ENCODE peak calls at places on chromosomes 11 and 22, in four cellular contexts. N, H, D and S are unnamed samples.

GRCh38 chr11:117143390-117143789 is 697 bp upstream of the PAFAH1B2 start:
- DNase-seq in N (peak; percentile 34), H (peak; percentile 70), D (no peak), S (peak; percentile 42)

GRCh38 chr11:44923796-44924195 is 26.9 kb downstream of the TP53I11 start:
- DNase-seq in N (no peak), H (no peak), D (no peak), S (no peak)

GRCh38 chr22:41382098-41382578 is 396 bp downstream of the TEF start:
- DNase-seq in N (peak; percentile 79), H (no peak), D (peak; percentile 47), S (no peak)

GRCh38 chr11:73866586-73866996 is 10.1 kb downstream of the COA4 start:
- DNase-seq in N (no peak), H (peak; percentile 91), D (no peak), S (no peak)

GRCh38 chr11:74269161-74269809 is 42.2 kb downstream of the P4HA3 start:
- DNase-seq in N (no peak), H (peak; percentile 76), D (no peak), S (peak; percentile 14)

GRCh38 chr11:88357323-88358039 is 19.9 kb upstream of the CTSC start:
- DNase-seq in N (no peak), H (peak; percentile 76), D (no peak), S (no peak)

GRCh38 chr11:65786786-65787636 is at the start of gene OVOL1:
- DNase-seq in N (no peak), H (no peak), D (no peak), S (no peak)

GRCh38 chr11:2791521-2792375 is 92.0 kb upstream of the KCNQ1OT1 start:
- DNase-seq in N (peak; percentile 18), H (no peak), D (no peak), S (no peak)

GRCh38 chr11:19370100-19370861 is 129.5 kb upstream of the E2F8 start:
- DNase-seq in N (peak; percentile 66), H (peak; percentile 94), D (no peak), S (no peak)

GRCh38 chr22:35742342-35743100 is 24.8 kb downstream of the APOL5 start:
- DNase-seq in N (no peak), H (peak; percentile 70), D (no peak), S (no peak)

GRCh38 chr22:20434264-20434751 is 3.3 kb downstream of the SCARF2 start:
- DNase-seq in N (no peak), H (no peak), D (no peak), S (no peak)

GRCh38 chr22:24772493-24773220 is 1.9 kb downstream of the PIWIL3 start:
- DNase-seq in N (no peak), H (peak; percentile 83), D (no peak), S (peak; percentile 63)

GRCh38 chr11:12397953-12398352 is 20.6 kb downstream of the PARVA start:
- DNase-seq in N (peak; percentile 33), H (peak; percentile 96), D (no peak), S (peak; percentile 72)

GRCh38 chr22:50656122-50657070 is 16.2 kb upstream of the SHANK3 start:
- DNase-seq in N (peak; percentile 37), H (peak; percentile 63), D (no peak), S (no peak)

GRCh38 chr11:55357560-55358184 is 10.1 kb upstream of the OR4A15 start:
- DNase-seq in N (no peak), H (no peak), D (no peak), S (peak; percentile 53)

GRCh38 chr11:122293298-122294023 is 177.4 kb upstream of the BLID start:
- DNase-seq in N (no peak), H (peak; percentile 46), D (no peak), S (no peak)

GRCh38 chr11:8167796-8168195 is 1.0 kb downstream of the RIC3 start:
- DNase-seq in N (no peak), H (peak; percentile 24), D (no peak), S (no peak)

GRCh38 chr11:68127791-68128681 is 6.8 kb upstream of the CHKA start:
- DNase-seq in N (peak; percentile 46), H (peak; percentile 91), D (no peak), S (no peak)

GRCh38 chr11:118430956-118431355 is 5.3 kb upstream of the KMT2A start:
- DNase-seq in N (no peak), H (no peak), D (no peak), S (no peak)

GRCh38 chr22:36218648-36219047 is 17.0 kb upstream of the APOL4 start:
- DNase-seq in N (no peak), H (no peak), D (no peak), S (no peak)

GRCh38 chr11:75301131-75301530 is 50.3 kb downstream of the ARRB1 start:
- DNase-seq in N (no peak), H (no peak), D (no peak), S (no peak)

GRCh38 chr22:38735126-38735464 is 20.7 kb downstream of the SUN2 start:
- DNase-seq in N (no peak), H (no peak), D (no peak), S (no peak)

DNA sequence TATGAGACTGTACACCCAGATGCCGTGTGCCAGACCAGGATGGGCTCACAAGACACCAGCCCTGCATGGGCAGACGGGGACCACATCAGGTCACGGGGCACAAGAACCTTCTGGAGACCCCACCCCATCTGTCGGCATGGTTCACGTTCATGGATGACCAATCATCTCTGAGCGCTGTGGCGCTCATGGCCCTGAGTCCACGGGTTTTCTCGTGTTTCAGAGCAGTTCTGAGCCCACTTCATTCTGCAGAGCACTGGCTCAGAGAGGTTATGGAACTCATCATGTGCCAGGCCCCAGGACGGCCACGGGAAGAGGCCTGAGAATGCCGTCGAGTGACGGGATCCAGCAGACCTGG is 63.0 kb upstream of the PPARA start:
- DNase-seq in N (no peak), H (no peak), D (no peak), S (no peak)
- H3K4me1 ChIP-seq in N (peaks cover 98% of the 10 kb centered on the region), H (no peaks in the 10 kb centered on the region), D (no peaks in the 10 kb centered on the region), S (no peaks in the 10 kb centered on the region)

GRCh38 chr22:37226514-37226913 is 14.2 kb upstream of the SSTR3 start:
- DNase-seq in N (no peak), H (no peak), D (no peak), S (no peak)
- H3K4me1 ChIP-seq in N (no peaks in the 10 kb centered on the region), H (no peaks in the 10 kb centered on the region), D (peaks cover 93% of the 10 kb centered on the region), S (no peaks in the 10 kb centered on the region)

GRCh38 chr11:86035920-86036319 is 33.0 kb downstream of the PICALM start:
- DNase-seq in N (no peak), H (no peak), D (no peak), S (no peak)
- H3K4me1 ChIP-seq in N (peaks cover 66% of the 10 kb centered on the region), H (peaks cover 5% of the 10 kb centered on the region), D (peaks cover 21% of the 10 kb centered on the region), S (peaks cover 5% of the 10 kb centered on the region)

DNA sequence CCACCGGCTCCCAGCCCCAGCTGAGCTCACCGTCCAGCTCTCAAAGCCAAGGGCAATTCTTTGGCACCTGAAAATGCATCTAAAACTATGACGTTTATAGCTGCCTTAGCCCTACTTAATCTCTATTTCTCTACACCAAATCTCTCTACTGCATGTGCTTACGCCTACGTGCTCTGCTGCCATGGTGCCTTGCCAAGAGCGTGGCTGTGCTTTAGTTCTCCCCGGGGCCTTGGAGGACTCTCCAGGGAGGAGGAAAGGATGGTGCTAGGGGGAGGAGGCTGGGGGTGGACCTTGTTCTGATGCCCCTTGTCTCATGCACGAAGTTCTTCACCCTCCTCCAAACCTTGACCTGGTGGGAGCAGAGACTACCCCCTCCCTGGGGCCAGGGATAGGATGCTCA is 9.0 kb upstream of the BID start:
- DNase-seq in N (no peak), H (peak; percentile 42), D (no peak), S (no peak)
- H3K4me1 ChIP-seq in N (peaks cover 28% of the 10 kb centered on the region), H (peaks cover 10% of the 10 kb centered on the region), D (peaks cover 43% of the 10 kb centered on the region), S (peaks cover 22% of the 10 kb centered on the region)

GRCh38 chr22:22820626-22821025 is 67.0 kb upstream of the IGLL5 start:
- DNase-seq in N (no peak), H (no peak), D (peak; percentile 41), S (no peak)
- H3K4me1 ChIP-seq in N (no peaks in the 10 kb centered on the region), H (no peaks in the 10 kb centered on the region), D (peaks cover 96% of the 10 kb centered on the region), S (peaks cover 15% of the 10 kb centered on the region)

GRCh38 chr22:23752750-23753149 is 1.5 kb downstream of the VPREB3 start:
- DNase-seq in N (no peak), H (no peak), D (no peak), S (no peak)

GRCh38 chr22:23752090-23752691 is 1.3 kb upstream of the ZNF70 start:
- DNase-seq in N (no peak), H (no peak), D (no peak), S (no peak)

GRCh38 chr22:23750374-23750743 is 553 bp downstream of the ZNF70 start:
- DNase-seq in N (no peak), H (no peak), D (no peak), S (no peak)

GRCh38 chr22:23750744-23751440 is at the start of gene ZNF70:
- DNase-seq in N (peak; percentile 88), H (peak; percentile 85), D (peak; percentile 88), S (peak; percentile 87)

DNA sequence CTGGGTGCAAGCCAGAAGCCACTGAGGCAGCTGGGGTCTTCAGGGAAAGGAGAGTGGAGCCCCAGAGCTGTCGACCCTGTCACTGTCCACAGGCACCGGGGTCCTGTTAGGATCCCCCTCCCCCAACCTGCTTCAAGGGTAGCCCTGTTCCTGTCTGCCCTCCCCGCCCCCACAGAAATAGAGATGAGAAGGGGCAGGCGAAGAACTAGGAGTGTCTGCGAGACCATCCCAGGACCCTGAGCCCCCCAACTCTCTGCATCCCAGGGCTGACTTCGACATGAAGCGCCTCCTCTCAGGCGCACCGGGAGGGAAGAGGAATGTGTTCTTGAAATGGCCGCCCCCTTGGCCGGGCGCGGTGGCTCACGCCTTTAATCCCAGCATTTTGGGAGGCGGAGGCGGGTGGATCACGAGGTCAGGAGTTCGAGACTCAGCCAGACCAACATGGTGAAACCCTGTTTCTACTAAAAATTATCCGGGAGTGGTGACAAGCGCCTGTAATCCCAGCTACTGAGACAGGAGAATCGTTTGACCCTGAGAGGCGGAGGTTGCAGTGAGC is 607 bp upstream of the ZNF70 start:
- DNase-seq in N (peak; percentile 47), H (no peak), D (peak; percentile 6), S (peak; percentile 32)
- H3K4me1 ChIP-seq in N (peaks cover 10% of the 10 kb centered on the region), H (peaks cover 7% of the 10 kb centered on the region), D (peaks cover 7% of the 10 kb centered on the region), S (peaks cover 5% of the 10 kb centered on the region)